ENCODE peak calls at places on chromosomes 2 and 18, in five cellular contexts. Y is upper lobe of left lung, G is retinal pigment epithelial cell, R is fibroblast of mammary gland, E is tibial nerve. Z is an unnamed sample.

GRCh38 chr2:239781461-239781860 is 243.7 kb downstream of the NDUFA10 start:
- DNase-seq in G (no peak), E (no peak), Y (peak; percentile 45), R (no peak), Z (no peak)

GRCh38 chr2:2950403-2950952 is 427.1 kb downstream of the EIPR1 start:
- DNase-seq in G (no peak), Y (no peak), E (no peak), R (no peak), Z (no peak)

GRCh38 chr2:63060079-63060482 is 9.5 kb downstream of the OTX1 start:
- DNase-seq in R (peak; percentile 10), G (no peak), Y (no peak), E (no peak), Z (peak; percentile 30)

GRCh38 chr2:31127931-31128330 is 10.3 kb downstream of the GALNT14 start:
- DNase-seq in E (no peak), R (no peak), Y (no peak), G (no peak), Z (no peak)

GRCh38 chr2:12175323-12175722 is 428.9 kb downstream of the LPIN1 start:
- DNase-seq in Y (no peak), R (no peak), E (no peak), G (no peak), Z (no peak)

GRCh38 chr2:84388133-84388532 is 70.9 kb downstream of the SUCLG1 start:
- DNase-seq in G (no peak), Y (no peak), E (no peak), R (no peak), Z (peak; percentile 6)

GRCh38 chr2:241391892-241392665 is 36.0 kb downstream of the FARP2 start:
- DNase-seq in Y (no peak), R (peak; percentile 41), G (no peak), E (no peak), Z (peak; percentile 31)

GRCh38 chr2:11778923-11779757 is 32.7 kb downstream of the LPIN1 start:
- DNase-seq in G (no peak), R (peak; percentile 63), E (peak; percentile 79), Y (peak; percentile 91), Z (peak; percentile 47)

GRCh38 chr2:105114551-105114950 is 76.7 kb downstream of the MRPS9 start:
- DNase-seq in R (peak; percentile 82), Y (no peak), G (peak; percentile 32), E (no peak), Z (peak; percentile 55)

GRCh38 chr2:8709611-8710010 is 27.8 kb downstream of the ID2 start:
- DNase-seq in E (no peak), R (no peak), G (no peak), Y (no peak), Z (no peak)

GRCh38 chr2:163601377-163601776 is 134.4 kb downstream of the FIGN start:
- DNase-seq in R (peak; percentile 4), Y (no peak), E (no peak), G (peak; percentile 69), Z (peak; percentile 35)

GRCh38 chr2:20523053-20523452 is 76.2 kb downstream of the RHOB start:
- DNase-seq in Y (no peak), G (no peak), R (no peak), E (no peak), Z (no peak)

GRCh38 chr2:10277293-10278028 is 25.2 kb upstream of the HPCAL1 start:
- DNase-seq in Y (no peak), R (no peak), G (no peak), E (no peak), Z (no peak)

GRCh38 chr2:153230977-153231376 is 247.6 kb downstream of the RPRM start:
- DNase-seq in E (no peak), R (no peak), G (no peak), Y (no peak), Z (no peak)

GRCh38 chr2:197889041-197889440 is 84.6 kb downstream of the PLCL1 start:
- DNase-seq in R (peak; percentile 72), E (peak; percentile 28), G (no peak), Y (no peak), Z (peak; percentile 82)

GRCh38 chr2:1219901-1220691 is 193.2 kb upstream of the TPO start:
- DNase-seq in R (no peak), Y (peak; percentile 28), G (no peak), E (no peak), Z (no peak)

GRCh38 chr18:43661570-43661969 is 384.3 kb upstream of the SYT4 start:
- DNase-seq in R (peak; percentile 88), E (no peak), G (peak; percentile 51), Y (no peak), Z (peak; percentile 88)

GRCh38 chr2:145194671-145195070 is 674.8 kb upstream of the ZEB2 start:
- DNase-seq in E (no peak), G (no peak), R (no peak), Y (no peak), Z (peak; percentile 29)

GRCh38 chr2:85133751-85134254 is 611 bp downstream of the TCF7L1 start:
- DNase-seq in R (peak; percentile 30), E (no peak), Y (peak; percentile 90), G (no peak), Z (no peak)

GRCh38 chr2:10434885-10435419 is 13.2 kb downstream of the ODC1 start:
- DNase-seq in R (peak; percentile 59), E (peak; percentile 68), G (no peak), Y (peak; percentile 95), Z (no peak)

GRCh38 chr2:105134076-105134475 is 96.2 kb downstream of the MRPS9 start:
- DNase-seq in G (no peak), R (peak; percentile 10), E (no peak), Y (no peak), Z (no peak)

GRCh38 chr2:47422016-47422415 is 19.1 kb downstream of the MSH2 start:
- DNase-seq in Y (no peak), R (peak; percentile 43), G (no peak), E (no peak), Z (no peak)

GRCh38 chr2:234950730-234951385 is 959 bp upstream of the SH3BP4 start:
- DNase-seq in E (no peak), R (peak; percentile 55), G (no peak), Y (peak; percentile 75), Z (peak; percentile 42)

GRCh38 chr2:96267159-96267971 is 1.3 kb downstream of the CIAO1 start:
- DNase-seq in G (no peak), R (peak; percentile 72), Y (no peak), E (no peak), Z (no peak)

GRCh38 chr2:41152318-41152717 is 700.4 kb upstream of the SLC8A1 start:
- DNase-seq in Y (no peak), R (no peak), E (no peak), G (no peak), Z (no peak)

GRCh38 chr2:150784389-150784788 is 296.9 kb upstream of the RND3 start:
- DNase-seq in E (no peak), G (no peak), Y (no peak), R (no peak), Z (no peak)

GRCh38 chr2:202056611-202057010 is 16.4 kb upstream of the KIAA2012 start:
- DNase-seq in R (peak; percentile 19), Y (no peak), G (no peak), E (no peak), Z (peak; percentile 31)

GRCh38 chr2:220076734-220077133 is 449.3 kb downstream of the SLC4A3 start:
- DNase-seq in G (peak; percentile 37), E (peak; percentile 50), Y (no peak), R (peak; percentile 95), Z (peak; percentile 37)

GRCh38 chr2:170073288-170073687 is 104.7 kb upstream of the MYO3B start:
- DNase-seq in E (peak; percentile 65), Y (no peak), R (peak; percentile 68), G (peak; percentile 59), Z (peak; percentile 52)

GRCh38 chr2:100884145-100884621 is 64.2 kb downstream of the NPAS2 start:
- DNase-seq in Y (no peak), G (no peak), R (no peak), E (no peak), Z (no peak)
- H3K4me3 ChIP-seq in Y (no peak overlapping the region), G (no peak overlapping the region), R (no peak overlapping the region), E (no peak overlapping the region), Z (no peak overlapping the region)

DNA sequence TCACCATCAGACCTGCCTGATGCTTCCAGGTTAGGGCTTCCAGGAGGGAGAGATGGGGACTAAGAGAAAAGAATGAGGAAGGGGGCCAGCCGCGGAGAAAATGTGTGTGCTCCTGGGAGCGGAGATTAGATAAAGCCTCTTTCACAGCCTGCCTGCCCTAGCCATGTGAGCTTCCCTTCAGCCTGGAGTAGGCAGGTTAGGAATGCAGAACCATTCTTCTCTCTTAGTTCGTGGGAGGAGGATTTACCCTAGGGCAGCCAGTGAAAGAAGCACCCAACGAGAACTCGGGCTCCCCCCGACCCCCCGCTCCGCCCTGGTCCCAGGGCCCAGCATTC is 36.1 kb downstream of the POMC start:
- DNase-seq in G (no peak), Y (peak; percentile 36), E (no peak), R (no peak), Z (no peak)
- H3K4me3 ChIP-seq in G (peak overlapping the region; percentile 0), Y (peak overlapping the region; percentile 32), E (no peak overlapping the region), R (no peak overlapping the region), Z (peak overlapping the region; percentile 14)

GRCh38 chr2:162316590-162316989 is 1.9 kb downstream of the IFIH1 start:
- DNase-seq in E (no peak), G (no peak), R (no peak), Y (no peak), Z (no peak)

GRCh38 chr2:162317058-162317742 is 1.3 kb downstream of the IFIH1 start:
- DNase-seq in Y (no peak), R (no peak), G (no peak), E (no peak), Z (no peak)

GRCh38 chr2:162312853-162313252 is 5.6 kb downstream of the IFIH1 start:
- DNase-seq in G (no peak), R (no peak), Y (no peak), E (no peak), Z (no peak)

GRCh38 chr2:162318280-162319222 is at the start of gene IFIH1:
- DNase-seq in E (peak; percentile 71), Y (peak; percentile 91), R (peak; percentile 86), G (peak; percentile 51), Z (peak; percentile 78)

GRCh38 chr2:162317910-162318279 is 589 bp downstream of the IFIH1 start:
- DNase-seq in E (no peak), R (peak; percentile 16), G (no peak), Y (peak; percentile 62), Z (peak; percentile 33)
- H3K4me3 ChIP-seq in E (peak overlapping the region; percentile 58), R (peak overlapping the region; percentile 78), G (peak overlapping the region; percentile 69), Y (peak overlapping the region; percentile 80), Z (peak overlapping the region; percentile 76)

GRCh38 chr2:5020451-5020850 is 671.7 kb upstream of the SOX11 start:
- DNase-seq in R (no peak), Y (no peak), G (no peak), E (no peak), Z (no peak)

GRCh38 chr2:5022056-5022455 is 670.1 kb upstream of the SOX11 start:
- DNase-seq in G (no peak), E (no peak), R (no peak), Y (no peak), Z (no peak)

GRCh38 chr2:5021148-5021547 is 671.0 kb upstream of the SOX11 start:
- DNase-seq in G (no peak), E (no peak), R (no peak), Y (no peak), Z (peak; percentile 2)

DNA sequence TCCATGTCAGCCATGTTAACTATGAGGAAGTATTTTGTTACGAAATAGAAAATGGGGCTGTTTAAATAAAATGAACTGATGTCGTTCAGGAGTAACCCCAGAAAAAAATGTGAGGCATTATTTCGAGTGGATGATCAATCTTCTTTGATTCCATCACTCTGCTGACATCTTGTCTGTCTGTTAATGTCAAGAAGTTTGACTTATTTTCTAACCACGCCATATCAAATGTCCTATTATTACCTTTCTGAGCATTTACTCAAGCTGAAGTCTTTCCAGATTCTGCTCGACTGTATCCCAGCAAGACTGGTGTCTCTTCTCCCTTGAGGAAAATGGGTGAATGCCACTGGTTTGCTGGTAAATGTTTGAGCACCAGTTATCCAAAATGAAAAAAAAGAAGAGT is 672.9 kb upstream of the SOX11 start:
- DNase-seq in R (no peak), Y (no peak), G (no peak), E (no peak), Z (no peak)
- H3K4me3 ChIP-seq in R (no peak overlapping the region), Y (no peak overlapping the region), G (no peak overlapping the region), E (no peak overlapping the region), Z (no peak overlapping the region)

GRCh38 chr2:230512955-230513748 is 97.2 kb downstream of the SP100 start:
- DNase-seq in E (no peak), G (no peak), Y (no peak), R (peak; percentile 10), Z (peak; percentile 59)
- H3K4me3 ChIP-seq in E (no peak overlapping the region), G (no peak overlapping the region), Y (no peak overlapping the region), R (no peak overlapping the region), Z (no peak overlapping the region)